ENCODE peak calls at places on chromosome 4, in eight cellular contexts. O is endothelial cell of umbilical vein, N is uterus, C is cardiac muscle cell, F is body of pancreas, U is left lung, D is IMR-90, R is vagina. W is an unnamed sample.

GRCh38 chr4:181006509-181007290 is 1236.5 kb upstream of the TENM3 start:
- DNase-seq in O (no peak), N (no peak), C (no peak), F (no peak), U (no peak), D (no peak), R (no peak), W (no peak)

GRCh38 chr4:15691346-15692140 is 9.9 kb downstream of the FAM200B start:
- DNase-seq in O (peak; percentile 19), N (no peak), C (no peak), F (no peak), U (no peak), D (peak; percentile 87), R (no peak), W (no peak)

GRCh38 chr4:8140915-8141314 is 17.7 kb downstream of the ABLIM2 start:
- DNase-seq in O (no peak), N (no peak), C (no peak), F (no peak), U (no peak), D (no peak), R (no peak), W (no peak)

GRCh38 chr4:15729910-15730533 is 27.2 kb downstream of the BST1 start:
- DNase-seq in O (peak; percentile 41), N (no peak), C (peak; percentile 69), F (peak; percentile 22), U (no peak), D (peak; percentile 53), R (no peak), W (no peak)

GRCh38 chr4:82217986-82218715 is 155.6 kb downstream of the HNRNPD start:
- DNase-seq in O (no peak), N (no peak), C (no peak), F (no peak), U (no peak), D (no peak), R (no peak), W (no peak)

GRCh38 chr4:188986271-188986689 is 847.0 kb downstream of the TRIML1 start:
- DNase-seq in O (no peak), N (no peak), C (no peak), F (no peak), U (no peak), D (peak; percentile 96), R (no peak), W (no peak)

GRCh38 chr4:111937368-111937767 is 207.9 kb upstream of the FAM241A start:
- DNase-seq in O (peak; percentile 10), N (no peak), C (peak; percentile 54), F (no peak), U (no peak), D (peak; percentile 2), R (no peak), W (no peak)

GRCh38 chr4:77418333-77418732 is 187.3 kb upstream of the CXCL13 start:
- DNase-seq in O (no peak), N (no peak), C (no peak), F (no peak), U (no peak), D (no peak), R (no peak), W (no peak)

GRCh38 chr4:3630934-3631585 is 98.8 kb upstream of the LRPAP1 start:
- DNase-seq in O (no peak), N (no peak), C (no peak), F (no peak), U (no peak), D (no peak), R (no peak), W (no peak)

GRCh38 chr4:163666335-163666888 is 171.9 kb downstream of the TMA16 start:
- DNase-seq in O (no peak), N (no peak), C (no peak), F (no peak), U (no peak), D (no peak), R (no peak), W (no peak)

GRCh38 chr4:163662761-163663160 is 168.3 kb downstream of the TMA16 start:
- DNase-seq in O (no peak), N (no peak), C (no peak), F (no peak), U (no peak), D (no peak), R (no peak), W (no peak)

GRCh38 chr4:163663454-163664225 is 169.2 kb downstream of the TMA16 start:
- DNase-seq in O (no peak), N (no peak), C (no peak), F (no peak), U (no peak), D (no peak), R (no peak), W (no peak)

GRCh38 chr4:163665521-163666334 is 171.2 kb downstream of the TMA16 start:
- DNase-seq in O (no peak), N (no peak), C (no peak), F (no peak), U (no peak), D (no peak), R (no peak), W (no peak)
- TF ChIP-seq CTCF in O (no peak), N (no peak), C (no peak), F (no peak), U (no peak), D (no peak), R (no peak), W (no peak)

DNA sequence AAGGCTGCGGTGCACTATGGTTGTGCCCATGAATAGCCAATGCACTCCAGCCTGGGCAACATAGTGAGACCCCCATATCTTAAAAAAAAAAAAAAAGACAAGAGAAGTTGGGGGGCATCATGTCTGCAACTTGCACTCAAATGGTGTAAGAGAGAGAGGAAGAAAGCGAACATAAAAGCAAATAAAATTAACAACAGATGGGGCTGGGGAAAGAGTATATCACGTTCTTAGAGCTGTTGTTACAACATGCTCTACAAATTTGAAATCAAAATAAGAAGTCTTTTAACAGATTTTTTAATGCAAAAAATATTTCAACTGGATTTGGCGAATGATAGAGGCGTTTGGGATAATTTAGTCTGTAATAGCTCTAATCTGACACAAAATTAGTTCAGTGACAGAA is 144.9 kb downstream of the FNIP2 start:
- DNase-seq in O (no peak), N (no peak), C (no peak), F (no peak), U (no peak), D (no peak), R (no peak), W (no peak)
- H3K27ac ChIP-seq in O (no peak overlapping the region), N (no peak overlapping the region), C (no peak overlapping the region), F (no peak overlapping the region), U (no peak overlapping the region), D (no peak overlapping the region), R (no peak overlapping the region), W (no peak overlapping the region)

GRCh38 chr4:54014761-54015160 is 49.6 kb downstream of the CHIC2 start:
- DNase-seq in O (no peak), N (no peak), C (no peak), F (no peak), U (no peak), D (no peak), R (no peak), W (no peak)
- H3K4me1 ChIP-seq in O (no peaks in the 10 kb centered on the region), N (no peaks in the 10 kb centered on the region), C (peaks cover 12% of the 10 kb centered on the region), F (peaks cover 11% of the 10 kb centered on the region), U (no peaks in the 10 kb centered on the region), D (no peaks in the 10 kb centered on the region), R (no peaks in the 10 kb centered on the region), W (peaks cover 14% of the 10 kb centered on the region)

GRCh38 chr4:11073621-11074051 is 355.1 kb downstream of the HS3ST1 start:
- DNase-seq in O (no peak), N (no peak), C (no peak), F (no peak), U (no peak), D (no peak), R (no peak), W (peak; percentile 50)
- TF ChIP-seq CTCF in O (no peak), N (no peak), C (peak; percentile 22), F (no peak), U (no peak), D (no peak), R (no peak), W (no peak)

GRCh38 chr4:99648321-99648720 is 9.3 kb downstream of the C4orf54 start:
- DNase-seq in O (no peak), N (no peak), C (no peak), F (no peak), U (no peak), D (no peak), R (no peak), W (no peak)
- H3K27ac ChIP-seq in O (no peak overlapping the region), N (no peak overlapping the region), C (peak overlapping the region; percentile 24), F (no peak overlapping the region), U (no peak overlapping the region), D (no peak overlapping the region), R (no peak overlapping the region), W (peak overlapping the region; percentile 98)